ENCODE peak calls at places on chromosomes 3 and 15, in seven cellular contexts. M is GM06990, S is right lobe of liver, R is AG09309, P is endothelial cell of umbilical vein, N is MM.1S, C is bronchial epithelial cell. H is an unnamed sample.

GRCh38 chr15:63341898-63342297 is 39.7 kb downstream of the CA12 start:
- DNase-seq in M (no peak), S (no peak), R (no peak), P (no peak), N (no peak), C (no peak), H (no peak)

GRCh38 chr3:72152551-72153476 is 367.9 kb upstream of the PROK2 start:
- DNase-seq in M (no peak), S (peak; percentile 72), R (no peak), P (peak; percentile 77), N (no peak), C (peak; percentile 34), H (no peak)

GRCh38 chr15:95169701-95170459 is 938.5 kb downstream of the MCTP2 start:
- DNase-seq in M (no peak), S (no peak), R (no peak), P (no peak), N (no peak), C (no peak), H (no peak)

GRCh38 chr15:31457161-31457560 is 130.5 kb downstream of the KLF13 start:
- DNase-seq in M (no peak), S (no peak), R (no peak), P (no peak), N (no peak), C (peak; percentile 56), H (no peak)

GRCh38 chr15:63551400-63551799 is 45.8 kb upstream of the FBXL22 start:
- DNase-seq in M (no peak), S (no peak), R (no peak), P (peak; percentile 43), N (no peak), C (peak; percentile 65), H (no peak)

GRCh38 chr3:140756240-140757016 is 78.6 kb downstream of the TRIM42 start:
- DNase-seq in M (no peak), S (no peak), R (no peak), P (no peak), N (peak; percentile 81), C (no peak), H (no peak)

GRCh38 chr15:66785637-66786036 is 83.6 kb downstream of the SMAD6 start:
- DNase-seq in M (no peak), S (no peak), R (no peak), P (no peak), N (no peak), C (no peak), H (no peak)

GRCh38 chr3:170811515-170811914 is 58.5 kb downstream of the RPL22L1 start:
- DNase-seq in M (no peak), S (no peak), R (no peak), P (peak; percentile 61), N (no peak), C (peak; percentile 68), H (no peak)

GRCh38 chr3:187291001-187291511 is 481 bp downstream of the MASP1 start:
- DNase-seq in M (no peak), S (no peak), R (peak; percentile 71), P (no peak), N (no peak), C (no peak), H (no peak)

GRCh38 chr15:74167891-74168331 is 5.6 kb upstream of the ISLR start:
- DNase-seq in M (no peak), S (no peak), R (no peak), P (no peak), N (no peak), C (no peak), H (no peak)

GRCh38 chr3:155382396-155383042 is 89.0 kb upstream of the STRIT1 start:
- DNase-seq in M (peak; percentile 18), S (peak; percentile 76), R (no peak), P (peak; percentile 50), N (peak; percentile 48), C (peak; percentile 63), H (peak; percentile 28)

GRCh38 chr3:150247456-150247855 is 160.6 kb upstream of the TSC22D2 start:
- DNase-seq in M (no peak), S (no peak), R (no peak), P (no peak), N (no peak), C (no peak), H (no peak)

GRCh38 chr15:33735637-33736247 is 232.6 kb upstream of the CHRM5 start:
- DNase-seq in M (no peak), S (no peak), R (no peak), P (peak; percentile 32), N (peak; percentile 58), C (peak; percentile 29), H (peak; percentile 42)

GRCh38 chr3:24166518-24166917 is 221.4 kb downstream of the NR1D2 start:
- DNase-seq in M (no peak), S (no peak), R (no peak), P (no peak), N (no peak), C (no peak), H (no peak)

GRCh38 chr3:138034918-138035317 is 25.0 kb downstream of the CLDN18 start:
- DNase-seq in M (no peak), S (no peak), R (no peak), P (no peak), N (no peak), C (peak; percentile 70), H (no peak)

GRCh38 chr15:65336767-65337435 is 32.4 kb downstream of the RNU5B-1 start:
- DNase-seq in M (no peak), S (no peak), R (no peak), P (no peak), N (no peak), C (no peak), H (no peak)

GRCh38 chr3:107404727-107405519 is 27.7 kb downstream of the CCDC54 start:
- DNase-seq in M (no peak), S (no peak), R (peak; percentile 35), P (no peak), N (no peak), C (peak; percentile 39), H (no peak)

GRCh38 chr3:38960953-38961622 is 90.7 kb downstream of the SCN11A start:
- DNase-seq in M (no peak), S (peak; percentile 42), R (no peak), P (peak; percentile 57), N (peak; percentile 23), C (peak; percentile 64), H (peak; percentile 49)

GRCh38 chr3:162998205-162998604 is 1501.6 kb downstream of the OTOL1 start:
- DNase-seq in M (no peak), S (no peak), R (no peak), P (no peak), N (no peak), C (no peak), H (no peak)

GRCh38 chr3:161274691-161275298 is 53.7 kb downstream of the NMD3 start:
- DNase-seq in M (no peak), S (no peak), R (no peak), P (peak; percentile 77), N (peak; percentile 73), C (peak; percentile 59), H (peak; percentile 32)

GRCh38 chr3:71130516-71131384 is 452.8 kb downstream of the FOXP1 start:
- DNase-seq in M (no peak), S (peak; percentile 60), R (peak; percentile 29), P (peak; percentile 84), N (peak; percentile 79), C (peak; percentile 59), H (peak; percentile 13)

GRCh38 chr3:140421884-140422283 is 256.0 kb upstream of the TRIM42 start:
- DNase-seq in M (no peak), S (no peak), R (no peak), P (no peak), N (no peak), C (peak; percentile 47), H (no peak)

GRCh38 chr15:40452296-40453090 is 11.7 kb downstream of the BAHD1 start:
- DNase-seq in M (no peak), S (no peak), R (no peak), P (no peak), N (no peak), C (no peak), H (no peak)

DNA sequence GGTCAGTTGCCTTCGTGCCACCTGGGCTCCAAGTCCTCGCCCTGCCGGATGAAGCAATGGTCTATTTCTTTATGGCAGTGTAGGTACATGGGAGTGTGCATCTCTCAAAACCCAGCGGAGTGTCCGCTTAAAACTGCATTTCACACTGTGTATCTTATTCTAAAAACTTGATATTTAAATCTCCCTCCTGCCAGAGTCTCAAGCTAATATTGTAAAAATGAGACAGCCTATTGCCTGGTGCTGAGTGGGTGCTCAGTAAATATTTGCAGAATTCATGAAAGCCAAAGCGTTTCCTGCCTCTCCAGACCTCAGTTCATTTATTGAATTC is 313 bp upstream of the TBC1D2B start:
- DNase-seq in M (no peak), S (no peak), R (no peak), P (no peak), N (no peak), C (no peak), H (no peak)
- TF ChIP-seq CTCF in M (no peak), S (no peak), R (no peak), P (no peak), N (no peak), C (no peak), H (no peak)

DNA sequence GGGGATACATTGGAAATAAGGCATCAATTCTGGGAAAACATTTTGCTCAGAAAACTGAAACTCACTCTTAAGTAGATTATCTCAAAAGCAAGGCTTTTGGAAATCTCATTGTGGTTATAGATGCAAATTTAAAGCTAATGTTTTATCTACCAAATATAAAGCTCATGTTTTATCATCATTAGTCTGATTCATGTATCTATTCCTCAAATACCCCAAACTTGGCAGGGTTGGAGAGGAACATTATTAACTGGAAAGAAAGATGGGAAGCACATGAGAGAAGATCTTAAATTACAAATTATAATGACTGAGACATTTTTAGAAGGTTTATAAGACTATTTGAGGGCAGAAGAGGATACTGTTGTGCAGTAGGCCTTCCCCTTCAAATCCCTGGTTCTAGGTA is 137.3 kb upstream of the TGFBR2 start:
- DNase-seq in M (no peak), S (no peak), R (no peak), P (no peak), N (no peak), C (no peak), H (no peak)
- TF ChIP-seq CTCF in M (no peak), S (no peak), R (no peak), P (no peak), N (no peak), C (no peak), H (no peak)

GRCh38 chr3:192825191-192825590 is 92.5 kb downstream of the MB21D2 start:
- DNase-seq in M (no peak), S (no peak), R (no peak), P (peak; percentile 56), N (no peak), C (no peak), H (no peak)

GRCh38 chr3:192827863-192828594 is 89.6 kb downstream of the MB21D2 start:
- DNase-seq in M (no peak), S (no peak), R (no peak), P (no peak), N (no peak), C (no peak), H (no peak)

GRCh38 chr3:192824313-192824712 is 93.3 kb downstream of the MB21D2 start:
- DNase-seq in M (no peak), S (no peak), R (no peak), P (no peak), N (no peak), C (no peak), H (no peak)

GRCh38 chr3:192827208-192827607 is 90.4 kb downstream of the MB21D2 start:
- DNase-seq in M (no peak), S (no peak), R (peak; percentile 25), P (no peak), N (no peak), C (no peak), H (no peak)

GRCh38 chr3:192825657-192826200 is 91.9 kb downstream of the MB21D2 start:
- DNase-seq in M (peak; percentile 70), S (peak; percentile 32), R (no peak), P (peak; percentile 82), N (no peak), C (peak; percentile 76), H (no peak)
- TF ChIP-seq CTCF in M (no peak), S (no peak), R (no peak), P (no peak), N (peak; percentile 5), C (peak; percentile 16), H (no peak)

GRCh38 chr3:152073267-152073666 is 195.5 kb upstream of the MBNL1 start:
- DNase-seq in M (no peak), S (no peak), R (no peak), P (peak; percentile 46), N (no peak), C (no peak), H (no peak)
- TF ChIP-seq CTCF in M (no peak), S (no peak), R (peak; percentile 51), P (no peak), N (no peak), C (no peak), H (no peak)

H was measured in GM13976.